ENCODE peak calls at places on chromosomes 16 and 17, in five cellular contexts. F is NCI-H1930, S is GM13977, E is body of pancreas, C is GM06990. P is an unnamed sample.

GRCh38 chr16:74249281-74249680 is 47.3 kb upstream of the PSMD7 start:
- DNase-seq in F (no peak), S (no peak), E (no peak), C (no peak), P (peak)

GRCh38 chr17:77356109-77356689 is 215.4 kb downstream of the SEC14L1 start:
- DNase-seq in F (peak), S (peak), E (no peak), C (no peak), P (no peak)

GRCh38 chr16:56625140-56625942 is at the start of gene MT1E:
- DNase-seq in F (no peak), S (no peak), E (peak), C (no peak), P (no peak)

GRCh38 chr17:76909971-76910760 is 42.0 kb downstream of the MGAT5B start:
- DNase-seq in F (no peak), S (peak), E (peak), C (no peak), P (no peak)

GRCh38 chr16:67893791-67894399 is 841 bp downstream of the PSKH1 start:
- DNase-seq in F (no peak), S (no peak), E (no peak), C (no peak), P (no peak)

GRCh38 chr17:30203471-30203981 is 32.0 kb downstream of the SLC6A4 start:
- DNase-seq in F (no peak), S (no peak), E (no peak), C (no peak), P (no peak)

GRCh38 chr17:8412089-8412488 is 14.5 kb upstream of the RNF222 start:
- DNase-seq in F (no peak), S (no peak), E (no peak), C (no peak), P (no peak)

GRCh38 chr17:436571-436970 is 84.0 kb upstream of the RPH3AL start:
- DNase-seq in F (no peak), S (no peak), E (no peak), C (no peak), P (no peak)

GRCh38 chr17:17681744-17682292 is 560 bp downstream of the RAI1 start:
- DNase-seq in F (peak), S (peak), E (peak), C (peak), P (no peak)

GRCh38 chr17:45123076-45123770 is 9.1 kb downstream of the PLCD3 start:
- DNase-seq in F (no peak), S (no peak), E (no peak), C (no peak), P (no peak)

GRCh38 chr16:71347146-71347545 is 11.4 kb upstream of the CALB2 start:
- DNase-seq in F (no peak), S (no peak), E (no peak), C (no peak), P (no peak)

GRCh38 chr16:81254919-81255526 is 16.5 kb downstream of the BCO1 start:
- DNase-seq in F (no peak), S (no peak), E (no peak), C (no peak), P (no peak)

GRCh38 chr17:78224226-78225087 is 7.0 kb upstream of the TMEM235 start:
- DNase-seq in F (no peak), S (no peak), E (no peak), C (no peak), P (no peak)

GRCh38 chr17:9146064-9146463 is 124.8 kb downstream of the NTN1 start:
- DNase-seq in F (no peak), S (no peak), E (no peak), C (no peak), P (no peak)